ENCODE peak calls at places on chromosomes 12 and 14, in ten cellular contexts. V is stimulated activated CD4-positive, alpha-beta T cell treated with anti-CD3 and anti-CD28 coated beads, Interleukin-15, amount 100 ng/mL, for 1 hour; E is GM04503; W is T-helper 2 cell; H is NCI-H1694 treated with DMSO at 0.1 percent for 48 hours; Q is T-helper 1 cell; P is NCI-H2081; T is fibroblast of the conjunctiva; K is adipocyte; G is amniotic stem cell. L is an unnamed sample.

GRCh38 chr14:104322531-104323466 is 184.4 kb downstream of the KIF26A start:
- DNase-seq in V (no peak), E (no peak), W (no peak), H (no peak), Q (no peak), P (no peak), T (no peak), K (no peak), G (no peak), L (no peak)

GRCh38 chr12:3994500-3994899 is 121.3 kb upstream of the PARP11 start:
- DNase-seq in V (no peak), E (no peak), W (no peak), H (no peak), Q (no peak), P (no peak), T (no peak), K (no peak), G (no peak), L (no peak)

GRCh38 chr12:53820907-53821306 is 69.1 kb upstream of the CISTR start:
- DNase-seq in V (no peak), E (no peak), W (no peak), H (no peak), Q (no peak), P (no peak), T (no peak), K (no peak), G (no peak), L (no peak)

GRCh38 chr12:47079365-47079893 is at the start of gene PCED1B:
- DNase-seq in V (peak; percentile 56), E (no peak), W (peak; percentile 76), H (no peak), Q (peak; percentile 41), P (peak; percentile 9), T (no peak), K (peak; percentile 84), G (no peak), L (no peak)

GRCh38 chr12:52813885-52814709 is at the start of gene KRT4:
- DNase-seq in V (no peak), E (no peak), W (no peak), H (no peak), Q (no peak), P (no peak), T (no peak), K (no peak), G (no peak), L (no peak)

GRCh38 chr12:92860521-92860920 is 68.6 kb downstream of the EEA1 start:
- DNase-seq in V (no peak), E (no peak), W (no peak), H (no peak), Q (no peak), P (no peak), T (no peak), K (no peak), G (no peak), L (no peak)

GRCh38 chr12:48973992-48974673 is 2.6 kb upstream of the WNT10B start:
- DNase-seq in V (no peak), E (no peak), W (no peak), H (no peak), Q (no peak), P (no peak), T (peak; percentile 40), K (no peak), G (no peak), L (no peak)

GRCh38 chr12:51264297-51264696 is 5.9 kb downstream of the SMAGP start:
- DNase-seq in V (no peak), E (no peak), W (no peak), H (no peak), Q (no peak), P (no peak), T (no peak), K (no peak), G (no peak), L (no peak)

GRCh38 chr12:1912580-1913376 is 5.7 kb downstream of the CACNA2D4 start:
- DNase-seq in V (no peak), E (no peak), W (no peak), H (no peak), Q (no peak), P (no peak), T (no peak), K (no peak), G (no peak), L (no peak)

GRCh38 chr14:50521912-50522341 is 10.4 kb downstream of the MAP4K5 start:
- DNase-seq in V (no peak), E (no peak), W (peak; percentile 90), H (no peak), Q (no peak), P (no peak), T (no peak), K (no peak), G (no peak), L (no peak)

GRCh38 chr14:91412939-91413338 is 4.7 kb downstream of the CCDC88C start:
- DNase-seq in V (no peak), E (no peak), W (peak; percentile 62), H (no peak), Q (no peak), P (no peak), T (no peak), K (no peak), G (no peak), L (no peak)